ENCODE peak calls at places on chromosomes 7 and 10, in four cellular contexts. K is activated CD8-positive, alpha-beta T cell treated with anti-CD3 and anti-CD28 coated beads for 36 hours; E is GM10248; F is dorsolateral prefrontal cortex. P is an unnamed sample.

GRCh38 chr10:97673736-97674525 is 13.1 kb downstream of the AVPI1 start:
- DNase-seq in K (peak), E (no peak), F (peak), P (no peak)

GRCh38 chr10:69651362-69651761 is 21.3 kb downstream of the FAM241B start:
- DNase-seq in E (no peak), F (no peak), K (no peak), P (no peak)

GRCh38 chr7:131107343-131108211 is 220.1 kb upstream of the MKLN1 start:
- DNase-seq in E (peak), K (peak), F (peak), P (peak)

GRCh38 chr10:17599089-17599488 is 18.1 kb downstream of the HACD1 start:
- DNase-seq in E (no peak), K (no peak), F (no peak), P (no peak)

GRCh38 chr7:151590071-151590800 is 70.5 kb upstream of the RHEB start:
- DNase-seq in F (no peak), E (no peak), K (no peak), P (no peak)

GRCh38 chr7:54252256-54253035 is 289.7 kb upstream of the VSTM2A start:
- DNase-seq in F (no peak), K (no peak), E (no peak), P (no peak)

GRCh38 chr7:133853706-133854276 is 273.3 kb upstream of the LRGUK start:
- DNase-seq in F (no peak), E (peak), K (peak), P (no peak)

GRCh38 chr7:54841772-54842707 is 83.0 kb upstream of the SEC61G start:
- DNase-seq in K (peak), F (no peak), E (no peak), P (no peak)

GRCh38 chr7:90988523-90988922 is 275.7 kb upstream of the FZD1 start:
- DNase-seq in E (no peak), F (no peak), K (no peak), P (no peak)

GRCh38 chr7:154584352-154585252 is 418.3 kb downstream of the PAXIP1 start:
- DNase-seq in E (no peak), K (no peak), F (no peak), P (no peak)

GRCh38 chr10:84156768-84157167 is 16.8 kb upstream of the GPR15LG start:
- DNase-seq in F (no peak), E (no peak), K (peak), P (no peak)

GRCh38 chr7:47988496-47989386 is 9.3 kb upstream of the HUS1 start:
- DNase-seq in F (no peak), K (peak), E (no peak), P (no peak)

GRCh38 chr7:18753972-18754610 is 258.5 kb downstream of the HDAC9 start:
- DNase-seq in F (no peak), E (no peak), K (no peak), P (no peak)

GRCh38 chr7:36651404-36651803 is 72.9 kb downstream of the AOAH start:
- DNase-seq in K (no peak), E (no peak), F (no peak), P (no peak)

GRCh38 chr7:141597966-141598365 is 46.8 kb downstream of the AGK start:
- DNase-seq in E (no peak), K (no peak), F (no peak), P (no peak)

GRCh38 chr7:12257582-12257981 is 46.5 kb downstream of the TMEM106B start:
- DNase-seq in F (no peak), E (peak), K (peak), P (peak)

GRCh38 chr7:2482725-2483451 is 6.7 kb upstream of the GRIFIN start:
- DNase-seq in E (no peak), F (no peak), K (no peak), P (no peak)
- TF ChIP-seq CTCF in E (no peak), F (no peak), K (peak), P (peak)

GRCh38 chr10:10259013-10259412 is 758.7 kb upstream of the CELF2 start:
- DNase-seq in F (no peak), E (no peak), K (no peak), P (no peak)
- TF ChIP-seq CTCF in F (no peak), E (no peak), K (no peak), P (no peak)

GRCh38 chr7:2251841-2252771 is 10.1 kb downstream of the NUDT1 start:
- DNase-seq in E (no peak), K (peak), F (no peak), P (no peak)

GRCh38 chr7:2245883-2246679 is 4.1 kb downstream of the NUDT1 start:
- DNase-seq in K (no peak), F (peak), E (no peak), P (no peak)

GRCh38 chr7:2247141-2247985 is 5.3 kb downstream of the NUDT1 start:
- DNase-seq in F (no peak), K (peak), E (peak), P (peak)

GRCh38 chr7:2249744-2250323 is 7.8 kb downstream of the NUDT1 start:
- DNase-seq in F (no peak), K (no peak), E (no peak), P (no peak)

DNA sequence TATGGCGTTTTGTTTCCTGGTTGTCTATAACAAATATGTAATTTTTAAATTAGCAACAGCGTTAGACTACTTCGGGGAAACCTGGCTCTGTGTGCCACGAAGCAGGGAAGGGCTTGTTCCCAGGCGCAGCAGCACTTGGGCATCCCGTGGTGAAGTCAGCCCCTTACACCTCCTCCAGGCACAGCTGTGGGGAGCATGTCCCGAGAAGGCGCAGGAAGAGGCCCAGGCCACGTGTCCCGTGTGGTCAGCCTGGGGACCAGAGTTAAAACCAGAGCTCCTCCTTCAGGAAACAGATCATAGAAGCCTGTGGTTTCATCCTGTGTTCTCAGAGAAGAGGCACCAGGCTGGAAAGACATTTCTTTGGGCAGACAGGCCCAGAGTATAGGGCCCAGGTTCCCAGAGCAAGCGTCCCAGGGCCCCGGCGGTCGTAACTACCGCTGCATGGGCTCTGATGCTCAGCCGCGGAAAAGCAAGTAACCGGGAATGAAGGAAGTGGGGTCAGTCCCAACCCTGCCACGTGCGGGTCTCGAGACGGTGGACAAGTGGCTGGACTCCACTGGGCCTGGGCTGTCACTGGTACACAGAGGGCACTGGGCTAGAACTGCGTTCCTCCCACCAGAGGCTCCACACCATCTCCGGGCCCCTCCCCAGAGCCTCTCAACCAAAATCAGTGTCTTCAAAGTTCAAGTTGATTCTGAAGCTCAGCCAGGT is 7.1 kb downstream of the NUDT1 start:
- DNase-seq in K (peak), E (peak), F (peak), P (no peak)
- TF ChIP-seq CTCF in K (no peak), E (peak), F (no peak), P (peak)

DNA sequence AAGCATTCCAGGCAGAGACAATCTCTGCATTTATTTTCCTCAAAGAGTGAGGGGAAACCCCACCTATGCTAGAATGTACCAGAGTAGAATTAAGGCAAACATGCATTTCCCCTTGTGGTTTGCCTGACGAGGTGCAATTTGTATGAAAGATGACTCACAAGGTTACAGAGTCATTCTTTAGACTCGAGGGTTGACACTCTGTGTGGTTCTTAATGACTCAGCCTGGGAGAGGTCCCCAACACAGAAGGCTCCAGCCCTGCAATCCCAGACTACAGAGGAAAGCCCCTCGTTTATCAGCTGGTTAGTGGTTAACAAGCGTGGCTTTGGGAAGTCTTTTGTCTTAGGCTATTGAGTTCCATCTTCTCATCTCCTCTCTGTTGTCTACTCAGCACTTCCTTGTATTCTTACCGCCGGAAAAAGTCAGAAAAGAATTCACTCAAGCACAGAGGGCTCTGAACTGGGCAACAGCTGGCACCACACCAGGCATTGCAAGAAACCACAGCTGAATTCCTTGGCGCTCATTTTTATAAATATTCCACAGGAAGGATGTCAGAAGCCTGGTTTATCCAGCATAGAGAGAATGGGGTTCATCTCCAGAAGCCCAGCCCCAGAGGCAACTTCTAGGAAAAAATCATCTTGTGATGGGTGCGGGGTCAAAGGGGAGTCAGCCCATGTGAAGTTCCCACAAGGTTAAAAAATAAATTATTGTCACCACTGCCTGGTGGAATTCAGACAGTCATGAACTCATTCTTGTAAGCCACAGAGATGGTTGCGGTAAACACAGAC is 24.4 kb upstream of the SVIL start:
- DNase-seq in K (peak), F (no peak), E (peak), P (peak)
- TF ChIP-seq CTCF in K (no peak), F (no peak), E (no peak), P (no peak)

GRCh38 chr7:38881015-38881414 is 28.0 kb downstream of the VPS41 start:
- DNase-seq in E (no peak), K (no peak), F (no peak), P (no peak)
- TF ChIP-seq CTCF in E (no peak), K (no peak), F (peak), P (no peak)

DNA sequence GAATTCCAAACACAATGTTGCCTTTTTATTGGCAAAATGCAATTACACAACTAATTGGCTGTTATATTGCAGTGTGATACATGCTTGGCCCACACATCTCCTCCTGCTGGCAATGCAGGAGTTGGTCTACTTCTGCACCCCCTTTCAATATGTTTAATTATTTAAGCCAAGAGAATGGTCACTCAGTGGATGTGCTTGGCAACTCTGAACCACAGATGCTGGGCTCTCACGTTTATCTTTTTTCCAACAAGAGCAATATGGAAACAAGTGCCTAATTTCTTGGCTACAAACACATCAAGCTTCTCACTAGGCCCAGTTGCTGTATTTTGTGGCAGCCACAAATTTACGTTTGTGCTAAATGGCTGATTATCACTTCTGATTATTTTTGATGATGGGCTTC is 1149.2 kb upstream of the CELF2 start:
- DNase-seq in F (no peak), E (no peak), K (no peak), P (no peak)
- TF ChIP-seq CTCF in F (no peak), E (no peak), K (no peak), P (no peak)

DNA sequence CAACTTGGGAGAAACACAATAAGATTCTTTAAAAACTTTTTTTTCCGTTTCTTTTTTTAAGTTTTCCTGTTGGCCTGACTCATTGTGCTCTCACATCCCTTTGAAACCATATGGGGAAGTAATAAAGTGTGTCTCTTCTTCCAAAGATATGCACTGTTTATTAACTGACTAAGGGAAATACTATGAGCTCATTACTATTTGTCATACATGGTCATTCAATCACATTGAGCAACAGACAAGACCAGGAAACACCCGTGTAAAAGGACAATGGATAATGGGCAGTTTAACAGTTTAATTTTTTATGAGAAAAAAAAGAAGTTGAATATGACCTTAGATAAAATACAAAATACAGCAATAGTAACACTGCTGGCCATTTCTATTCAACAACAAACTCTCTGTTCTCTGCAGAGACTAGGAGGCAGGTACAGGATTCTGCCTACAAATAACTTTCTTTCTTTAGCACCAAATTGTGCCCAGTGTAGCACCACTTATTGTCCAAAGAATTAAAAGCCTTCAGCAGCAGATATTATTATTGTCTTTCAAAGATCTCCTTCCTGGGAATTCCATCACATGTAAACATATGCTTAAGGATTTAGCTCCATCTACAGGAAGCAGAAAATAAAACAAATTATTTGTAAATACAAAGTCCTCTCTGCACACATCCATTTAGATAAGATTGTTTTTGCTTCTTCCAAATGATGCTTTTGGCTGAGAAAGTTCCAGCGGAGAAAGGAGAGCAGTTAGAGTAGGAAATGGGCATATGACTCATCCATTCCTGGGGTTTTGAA is 55.0 kb upstream of the AKR1E2 start:
- DNase-seq in E (no peak), K (no peak), F (no peak), P (no peak)
- TF ChIP-seq CTCF in E (peak), K (no peak), F (peak), P (peak)

DNA sequence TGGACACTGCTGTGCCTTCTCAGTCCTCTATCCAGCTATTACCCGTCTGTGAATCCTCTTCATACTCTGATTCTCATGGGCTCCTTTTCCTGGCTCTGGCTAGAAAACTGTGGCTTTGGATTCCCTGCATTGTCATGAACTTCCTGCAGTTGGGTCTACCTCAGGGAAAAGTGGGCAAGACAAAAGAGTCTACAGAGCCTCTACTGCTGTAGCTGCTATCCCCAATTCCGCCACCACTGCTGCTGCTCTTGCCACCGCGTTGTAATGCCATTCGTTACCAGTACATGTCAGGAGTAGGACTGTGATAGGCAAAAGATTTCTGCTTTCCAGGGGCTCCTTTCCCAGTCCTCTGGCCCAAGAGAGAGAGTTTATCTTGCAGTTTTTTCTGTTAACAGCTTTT is 23.9 kb upstream of the PPP1R17 start:
- DNase-seq in F (no peak), E (no peak), K (no peak), P (no peak)
- TF ChIP-seq CTCF in F (no peak), E (no peak), K (no peak), P (no peak)